ENCODE peak calls at places on chromosomes 4 and X, in eight cellular contexts. M is fibroblast of lung, U is pancreas, V is transverse colon, I is right atrium auricular region, H is Caco-2, Q is Calu3, T is fibroblast of the aortic adventitia. B is an unnamed sample.

GRCh38 chr4:163875327-163875726 is 380.8 kb downstream of the TMA16 start:
- DNase-seq in M (no peak), U (no peak), V (no peak), I (no peak), H (no peak), Q (no peak), T (no peak), B (no peak)

GRCh38 chr4:168673476-168673875 is 176.6 kb downstream of the PALLD start:
- DNase-seq in M (no peak), U (no peak), V (no peak), I (no peak), H (no peak), Q (no peak), T (no peak), B (no peak)

GRCh38 chrX:43349363-43349762 is 306.7 kb upstream of the MAOA start:
- DNase-seq in M (no peak), U (no peak), V (peak), I (no peak), H (peak), Q (peak), T (peak), B (peak)

GRCh38 chr4:140141196-140141845 is 12.7 kb downstream of the MAML3 start:
- DNase-seq in M (no peak), U (no peak), V (no peak), I (no peak), H (no peak), Q (no peak), T (no peak), B (no peak)

GRCh38 chrX:47992669-47993068 is 11.1 kb downstream of the ZNF182 start:
- DNase-seq in M (no peak), U (no peak), V (no peak), I (no peak), H (no peak), Q (no peak), T (no peak), B (no peak)

GRCh38 chrX:120549483-120550452 is 11.0 kb downstream of the CUL4B start:
- DNase-seq in M (peak), U (no peak), V (no peak), I (peak), H (peak), Q (peak), T (peak), B (peak)

GRCh38 chr4:61199869-61200194 is 294 bp upstream of the ADGRL3 start:
- DNase-seq in M (no peak), U (no peak), V (no peak), I (no peak), H (no peak), Q (no peak), T (no peak), B (no peak)

GRCh38 chrX:134537179-134537945 is 77.4 kb downstream of the HPRT1 start:
- DNase-seq in M (peak), U (no peak), V (peak), I (no peak), H (peak), Q (no peak), T (peak), B (peak)

GRCh38 chr4:110904435-110905050 is 281.7 kb upstream of the PITX2 start:
- DNase-seq in M (peak), U (no peak), V (no peak), I (no peak), H (no peak), Q (no peak), T (peak), B (no peak)

GRCh38 chrX:108165349-108166111 is 74.0 kb downstream of the ATG4A start:
- DNase-seq in M (peak), U (no peak), V (no peak), I (no peak), H (no peak), Q (peak), T (peak), B (peak)

GRCh38 chrX:1323315-1323714 is 13.3 kb upstream of the IL3RA start:
- DNase-seq in M (no peak), U (no peak), V (peak), I (no peak), H (peak), Q (peak), T (no peak), B (no peak)

GRCh38 chrX:43702079-43702524 is 46.0 kb downstream of the MAOA start:
- DNase-seq in M (no peak), U (no peak), V (no peak), I (no peak), H (no peak), Q (no peak), T (no peak), B (no peak)

GRCh38 chr4:3715251-3716033 is 50.7 kb upstream of the ADRA2C start:
- DNase-seq in M (no peak), U (no peak), V (no peak), I (no peak), H (no peak), Q (no peak), T (no peak), B (no peak)

GRCh38 chrX:38701073-38701472 is 100.2 kb upstream of the MID1IP1 start:
- DNase-seq in M (peak), U (no peak), V (no peak), I (no peak), H (no peak), Q (no peak), T (no peak), B (no peak)

GRCh38 chrX:103343105-103343504 is 13.1 kb downstream of the TCEAL7 start:
- DNase-seq in M (peak), U (no peak), V (peak), I (no peak), H (peak), Q (peak), T (peak), B (peak)

GRCh38 chrX:11870789-11871188 is 112.8 kb downstream of the MSL3 start:
- DNase-seq in M (no peak), U (no peak), V (no peak), I (no peak), H (no peak), Q (no peak), T (no peak), B (no peak)

GRCh38 chr4:57048590-57049304 is 61.4 kb downstream of the IGFBP7 start:
- DNase-seq in M (peak), U (no peak), V (no peak), I (no peak), H (no peak), Q (no peak), T (no peak), B (peak)

GRCh38 chrX:152600853-152601635 is 36.7 kb upstream of the GABRQ start:
- DNase-seq in M (peak), U (no peak), V (no peak), I (no peak), H (no peak), Q (no peak), T (no peak), B (no peak)

GRCh38 chr4:73964862-73965611 is 16.8 kb downstream of the PF4 start:
- DNase-seq in M (no peak), U (no peak), V (no peak), I (no peak), H (no peak), Q (peak), T (no peak), B (no peak)

GRCh38 chrX:97498093-97498492 is 614.4 kb downstream of the RPA4 start:
- DNase-seq in M (no peak), U (no peak), V (no peak), I (no peak), H (no peak), Q (no peak), T (no peak), B (no peak)

GRCh38 chr4:44279469-44279868 is 169.1 kb downstream of the KCTD8 start:
- DNase-seq in M (no peak), U (no peak), V (no peak), I (no peak), H (no peak), Q (no peak), T (no peak), B (no peak)

GRCh38 chr4:32826169-32826568 is 2106.0 kb downstream of the PCDH7 start:
- DNase-seq in M (no peak), U (no peak), V (no peak), I (no peak), H (no peak), Q (no peak), T (no peak), B (no peak)

GRCh38 chr4:151266542-151266941 is 10.4 kb upstream of the PRSS48 start:
- DNase-seq in M (peak), U (no peak), V (no peak), I (no peak), H (no peak), Q (no peak), T (peak), B (peak)

GRCh38 chrX:1416965-1417760 is 25.2 kb upstream of the SLC25A6 start:
- DNase-seq in M (no peak), U (peak), V (no peak), I (no peak), H (no peak), Q (no peak), T (no peak), B (no peak)

GRCh38 chrX:22396408-22396807 is 123.7 kb downstream of the CBLL2 start:
- DNase-seq in M (peak), U (no peak), V (no peak), I (no peak), H (no peak), Q (no peak), T (no peak), B (no peak)

DNA sequence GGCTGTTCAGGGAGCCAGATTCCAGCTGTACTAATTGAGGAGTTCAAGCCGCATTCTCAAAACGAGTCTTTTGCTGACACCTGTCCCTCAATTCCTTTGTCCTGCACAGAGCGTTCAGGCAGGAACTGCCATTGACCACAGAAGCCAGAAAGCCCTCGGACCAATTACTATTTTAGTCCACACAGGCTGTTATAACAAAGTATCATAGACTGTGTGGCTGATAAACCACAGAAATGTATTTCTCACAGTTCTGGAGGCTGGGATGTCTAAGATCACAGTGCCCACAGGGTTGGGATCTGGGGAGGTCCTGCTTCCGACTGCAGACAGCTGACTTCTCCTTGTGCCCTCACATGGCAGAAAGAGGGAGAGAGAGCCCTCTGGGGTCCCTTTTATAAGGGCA is 119.8 kb upstream of the ATP6AP2 start:
- DNase-seq in M (peak), U (no peak), V (no peak), I (no peak), H (no peak), Q (no peak), T (no peak), B (no peak)
- TF ChIP-seq CTCF in M (no peak), U (no peak), V (no peak), I (no peak), H (no peak), Q (no peak), T (no peak), B (no peak)

DNA sequence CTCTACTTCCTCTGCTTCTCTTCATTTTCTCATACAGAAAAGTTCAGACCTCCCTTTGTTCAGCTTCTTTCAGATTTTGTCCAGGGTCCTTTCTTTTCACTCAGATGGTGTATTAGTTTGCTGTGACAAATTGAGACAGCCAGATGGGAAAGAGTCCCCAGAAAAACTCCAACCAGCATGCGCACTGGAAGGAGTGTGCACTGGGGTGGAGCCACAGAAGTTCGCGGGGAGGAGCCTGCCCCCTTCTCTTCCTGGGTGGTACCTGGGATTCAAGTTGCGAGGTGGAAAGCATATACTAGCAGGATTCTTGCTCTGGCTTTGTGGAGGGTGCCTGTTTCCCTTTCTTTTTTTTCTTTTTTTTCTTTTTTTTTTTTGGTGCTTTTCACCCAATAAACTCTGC is 51.6 kb downstream of the SMIM20 start:
- DNase-seq in M (no peak), U (no peak), V (no peak), I (no peak), H (no peak), Q (no peak), T (no peak), B (no peak)
- TF ChIP-seq CTCF in M (no peak), U (no peak), V (no peak), I (no peak), H (no peak), Q (no peak), T (no peak), B (no peak)

GRCh38 chrX:112148397-112148796 is 65.8 kb upstream of the TRPC5 start:
- DNase-seq in M (no peak), U (no peak), V (no peak), I (no peak), H (no peak), Q (no peak), T (no peak), B (no peak)

GRCh38 chrX:112147206-112147605 is 64.6 kb upstream of the TRPC5 start:
- DNase-seq in M (peak), U (no peak), V (no peak), I (no peak), H (no peak), Q (peak), T (no peak), B (peak)
- TF ChIP-seq CTCF in M (peak), U (peak), V (no peak), I (peak), H (peak), Q (no peak), T (peak), B (peak)

DNA sequence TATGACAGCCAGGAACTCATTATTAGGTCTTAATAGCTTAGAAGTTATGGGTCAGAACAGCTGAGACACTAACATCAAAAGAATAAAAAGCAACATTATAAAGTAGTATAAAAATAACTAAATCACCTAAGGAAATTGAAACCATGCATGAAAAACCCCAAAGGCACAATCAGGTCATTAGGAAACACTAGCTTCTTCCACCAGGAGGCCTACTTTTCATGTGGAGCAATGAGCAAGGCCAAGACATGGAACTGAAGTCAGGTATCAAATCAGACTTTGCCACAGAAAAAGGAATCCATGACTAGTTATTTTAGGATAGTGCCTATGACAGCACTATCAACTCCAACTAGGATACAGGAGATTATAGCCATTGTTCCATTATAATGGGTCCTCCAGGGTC is 7.9 kb downstream of the HUWE1 start:
- DNase-seq in M (no peak), U (no peak), V (no peak), I (no peak), H (no peak), Q (no peak), T (no peak), B (no peak)
- TF ChIP-seq CTCF in M (no peak), U (no peak), V (no peak), I (no peak), H (no peak), Q (no peak), T (no peak), B (peak)

DNA sequence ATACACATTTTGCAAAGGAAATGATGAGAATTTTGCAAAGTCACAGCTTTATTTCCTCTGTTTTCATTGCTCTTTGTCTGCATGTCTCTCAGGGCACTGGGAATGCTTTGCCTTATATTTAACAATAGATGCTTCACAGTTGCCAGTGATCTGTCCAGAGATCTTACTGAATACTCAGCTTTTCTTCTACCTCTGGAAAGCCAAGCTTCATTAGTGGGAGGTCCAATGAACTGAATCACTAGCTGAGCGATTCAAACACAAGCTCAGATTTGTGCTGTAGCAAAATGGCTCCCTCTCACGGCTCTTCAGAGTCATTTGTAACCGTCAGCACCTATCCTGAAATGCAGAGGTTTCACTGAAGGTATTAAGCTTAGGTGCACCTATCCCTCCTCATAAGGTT is 138.9 kb downstream of the DCLK2 start:
- DNase-seq in M (peak), U (no peak), V (no peak), I (no peak), H (no peak), Q (no peak), T (peak), B (peak)
- TF ChIP-seq CTCF in M (peak), U (no peak), V (no peak), I (peak), H (no peak), Q (no peak), T (peak), B (peak)

B was measured in AG10803.